ENCODE peak calls at places on chromosomes 3 and 15, in eight cellular contexts. W, P, D, K, G, A, J and S are unnamed samples.

GRCh38 chr15:42065008-42065407 is 29.4 kb downstream of the PLA2G4D start:
- DNase-seq in W (no peak), K (no peak), D (no peak), P (no peak), A (peak), G (no peak), J (no peak), S (peak)

GRCh38 chr15:58520936-58521292 is 89.1 kb downstream of the LIPC start:
- DNase-seq in D (no peak), G (no peak), A (no peak), W (peak), J (no peak), P (no peak), K (no peak), S (no peak)

GRCh38 chr15:45549831-45550230 is 27.3 kb upstream of the SLC30A4 start:
- DNase-seq in G (no peak), K (no peak), A (no peak), J (no peak), D (no peak), P (peak), W (no peak), S (no peak)

GRCh38 chr15:101010781-101011180 is 91.6 kb downstream of the LRRK1 start:
- DNase-seq in W (no peak), G (no peak), D (no peak), K (no peak), A (no peak), J (no peak), P (no peak), S (peak)

GRCh38 chr3:38843898-38844297 is 27.9 kb upstream of the SCN10A start:
- DNase-seq in K (peak), G (no peak), A (no peak), D (no peak), P (peak), W (peak), J (peak), S (peak)

GRCh38 chr3:45054196-45054857 is 28.2 kb downstream of the CLEC3B start:
- DNase-seq in P (peak), A (no peak), J (peak), W (no peak), G (peak), K (peak), D (no peak), S (no peak)

GRCh38 chr3:129577356-129577755 is 29.1 kb downstream of the PLXND1 start:
- DNase-seq in P (no peak), J (no peak), W (no peak), D (peak), K (peak), A (peak), G (peak), S (peak)

GRCh38 chr3:98013428-98014349 is 21.4 kb downstream of the GABRR3 start:
- DNase-seq in P (peak), K (no peak), W (no peak), J (peak), D (no peak), G (no peak), A (no peak), S (no peak)

GRCh38 chr3:9327578-9327977 is 35.3 kb upstream of the THUMPD3 start:
- DNase-seq in W (no peak), A (no peak), D (no peak), J (no peak), P (no peak), G (no peak), K (no peak), S (no peak)

GRCh38 chr3:195855471-195856409 is 44.0 kb upstream of the MUC4 start:
- DNase-seq in D (no peak), J (no peak), W (no peak), P (no peak), K (no peak), G (no peak), A (no peak), S (no peak)
- TF ChIP-seq CTCF in D (no peak), J (no peak), W (no peak), P (no peak), K (no peak), G (no peak), A (no peak), S (no peak)

DNA sequence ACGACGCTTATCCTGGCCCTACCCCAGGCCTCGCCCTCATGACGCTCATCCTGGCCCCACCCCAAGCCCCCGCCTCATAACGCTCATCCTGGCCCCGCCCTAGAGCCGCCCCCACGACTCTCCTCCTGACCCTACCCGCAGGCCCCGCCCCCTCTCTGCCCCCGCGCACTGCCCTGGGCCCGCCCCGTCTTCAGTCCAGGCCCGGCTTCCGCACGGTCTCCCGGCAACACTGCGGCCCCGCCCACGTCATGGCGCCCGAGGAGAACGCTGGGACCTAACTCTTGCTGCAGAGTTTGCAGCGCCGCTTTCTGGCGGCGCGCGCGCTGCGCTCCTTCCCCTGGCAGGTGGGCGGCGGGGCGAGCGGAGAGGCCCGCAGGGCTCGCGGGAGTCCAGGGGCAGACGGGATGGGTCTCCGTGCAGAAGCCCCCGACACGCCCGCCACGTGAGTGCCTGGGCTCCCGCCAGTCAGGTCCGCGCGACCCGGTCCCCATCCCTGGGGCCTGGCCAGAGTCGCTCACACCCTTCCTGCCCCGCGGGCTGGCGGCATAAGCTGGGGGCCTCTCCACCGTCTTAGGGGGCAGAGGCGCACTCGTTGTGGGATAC is 52.5 kb upstream of the ROPN1B start:
- DNase-seq in K (peak), A (no peak), J (peak), W (peak), D (no peak), P (peak), G (no peak), S (peak)
- TF ChIP-seq CTCF in K (no peak), A (peak), J (peak), W (peak), D (peak), P (peak), G (peak), S (peak)

GRCh38 chr15:80476036-80476435 is 71.9 kb downstream of the ARNT2 start:
- DNase-seq in D (no peak), P (no peak), G (no peak), A (no peak), K (no peak), J (no peak), W (no peak), S (no peak)

GRCh38 chr15:80473574-80474223 is 69.5 kb downstream of the ARNT2 start:
- DNase-seq in P (no peak), D (no peak), J (no peak), K (no peak), W (peak), A (no peak), G (no peak), S (no peak)

GRCh38 chr15:80474224-80474619 is 70.0 kb downstream of the ARNT2 start:
- DNase-seq in G (no peak), A (no peak), K (no peak), J (no peak), P (no peak), D (no peak), W (no peak), S (no peak)

GRCh38 chr15:80474751-80475295 is 70.6 kb downstream of the ARNT2 start:
- DNase-seq in J (no peak), A (no peak), K (no peak), D (no peak), P (no peak), G (no peak), W (no peak), S (no peak)

DNA sequence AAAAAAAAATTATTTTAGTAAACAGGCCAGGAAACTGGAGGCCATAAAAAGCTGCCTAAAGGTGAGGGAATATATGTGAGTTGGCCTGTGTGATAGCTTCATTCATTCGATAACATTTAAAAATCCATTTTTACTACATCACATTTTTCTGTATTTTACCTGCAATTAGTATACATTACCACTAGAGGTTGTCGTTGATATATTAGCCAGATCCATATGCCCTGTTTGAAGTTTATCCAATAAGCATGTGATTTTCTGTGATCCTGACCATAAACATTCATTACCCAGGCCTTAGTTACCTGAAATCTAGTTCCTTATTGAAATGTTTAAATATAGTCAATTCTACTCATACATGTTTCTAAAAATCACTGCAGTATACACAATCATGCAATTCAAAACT is 71.4 kb downstream of the ARNT2 start:
- DNase-seq in G (no peak), J (no peak), P (no peak), D (no peak), W (no peak), A (no peak), K (no peak), S (no peak)
- TF ChIP-seq CTCF in G (no peak), J (no peak), P (no peak), D (no peak), W (peak), A (peak), K (no peak), S (peak)

DNA sequence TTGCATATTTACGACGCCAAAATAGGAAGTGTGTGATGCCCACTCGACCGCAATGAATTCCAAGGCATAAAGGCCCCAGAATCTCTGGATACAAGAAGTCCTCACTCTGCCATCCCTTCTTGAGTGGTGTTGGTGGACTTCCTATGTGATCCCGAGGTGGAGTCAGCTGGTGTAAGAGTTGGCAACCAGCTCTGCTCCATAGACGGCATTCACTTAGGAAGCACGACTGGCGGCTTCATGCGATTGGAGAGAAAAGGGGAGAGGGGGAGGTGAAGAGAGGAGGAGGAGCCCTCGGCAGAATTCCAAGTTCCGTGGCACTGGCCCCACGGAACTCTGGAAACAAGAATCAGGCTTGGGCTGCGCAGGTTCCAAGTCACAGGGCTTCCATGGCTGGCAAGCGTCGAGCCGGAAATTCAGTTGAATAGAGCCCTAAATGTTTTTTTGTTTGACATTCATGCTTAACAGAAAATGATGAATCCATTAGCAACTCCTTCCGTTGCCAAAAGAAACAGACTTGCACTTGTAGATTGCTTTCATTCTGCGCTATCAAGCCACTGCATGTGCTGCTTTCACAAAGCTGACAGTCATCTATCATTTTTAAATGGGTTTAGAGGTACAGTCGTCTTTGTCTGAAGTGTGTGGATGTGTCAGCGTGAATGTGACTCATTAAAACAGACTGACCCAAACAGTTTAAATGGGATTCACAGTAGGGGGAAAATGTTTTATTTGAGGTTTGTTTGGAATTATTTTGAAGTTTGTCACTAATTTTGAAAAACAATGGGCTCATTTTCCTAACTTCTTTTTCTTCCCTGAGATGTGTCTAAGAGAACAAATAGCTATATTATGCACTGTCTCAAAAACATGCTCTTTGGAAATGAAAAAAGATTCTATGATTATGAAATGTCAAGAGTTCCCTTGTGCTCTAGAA is 428.3 kb upstream of the ATP11B start:
- DNase-seq in J (no peak), A (no peak), D (no peak), W (no peak), G (no peak), P (no peak), K (no peak), S (peak)
- TF ChIP-seq CTCF in J (no peak), A (no peak), D (no peak), W (no peak), G (no peak), P (no peak), K (no peak), S (no peak)

DNA sequence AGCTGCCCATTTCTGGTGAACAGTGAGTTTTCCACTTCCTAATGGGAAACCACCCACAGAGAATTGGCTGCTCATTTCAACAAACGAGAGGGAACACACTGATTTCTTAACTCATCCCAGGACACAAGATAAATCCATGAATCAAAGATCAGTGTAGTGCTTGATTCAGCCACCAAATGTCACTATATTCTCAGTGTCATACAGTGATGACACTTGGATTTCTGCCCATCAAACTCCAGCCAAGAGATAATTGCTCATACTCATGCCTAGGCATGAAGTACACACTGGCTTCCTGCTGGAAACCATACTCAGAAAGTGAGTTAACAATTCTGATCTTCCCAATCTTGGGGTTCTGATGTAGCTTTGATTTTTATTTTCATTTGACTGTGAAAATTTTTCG is 35.4 kb upstream of the GRM7 start:
- DNase-seq in K (no peak), W (no peak), G (no peak), A (no peak), P (no peak), D (no peak), J (no peak), S (peak)
- TF ChIP-seq CTCF in K (no peak), W (no peak), G (no peak), A (no peak), P (no peak), D (no peak), J (no peak), S (peak)

GRCh38 chr3:193236990-193237389 is 4.0 kb upstream of the PLAAT1 start:
- DNase-seq in D (no peak), A (no peak), G (no peak), W (no peak), K (no peak), P (no peak), J (no peak), S (no peak)
- TF ChIP-seq CTCF in D (no peak), A (no peak), G (no peak), W (no peak), K (no peak), P (no peak), J (no peak), S (no peak)